ENCODE peak calls at places on chromosomes 11 and 22, in six cellular contexts. S is spleen, C is neuronal stem cell, A is body of pancreas, X is adrenal gland, I is sigmoid colon. K is an unnamed sample. For H3K4me1, the result is how much of the 10 kb centered on the place peaks cover.

GRCh38 chr11:1508491-1508891 is 21.9 kb upstream of the MOB2 start:
- DNase-seq in S (no peak), C (no peak), A (no peak), X (no peak), I (no peak), K (no peak)

GRCh38 chr22:32801436-32802290 is at the start of gene TIMP3:
- DNase-seq in S (peak), C (peak), A (peak), X (peak), I (peak), K (peak)

GRCh38 chr22:33274214-33274828 is 216.1 kb upstream of the SYN3 start:
- DNase-seq in S (peak), C (no peak), A (peak), X (peak), I (no peak), K (no peak)

GRCh38 chr11:119461250-119461963 is 38.4 kb upstream of the THY1 start:
- DNase-seq in S (no peak), C (no peak), A (no peak), X (no peak), I (no peak), K (no peak)

GRCh38 chr11:14541180-14541579 is 21.0 kb upstream of the PSMA1 start:
- DNase-seq in S (no peak), C (no peak), A (peak), X (peak), I (no peak), K (no peak)

GRCh38 chr11:76577199-76577920 is 93.2 kb downstream of the LRRC32 start:
- DNase-seq in S (no peak), C (no peak), A (no peak), X (peak), I (peak), K (no peak)

GRCh38 chr11:101996106-101996505 is 51.1 kb upstream of the CFAP300 start:
- DNase-seq in S (no peak), C (no peak), A (no peak), X (no peak), I (no peak), K (no peak)

GRCh38 chr11:101718406-101718805 is 134.6 kb upstream of the TRPC6 start:
- DNase-seq in S (no peak), C (no peak), A (no peak), X (no peak), I (no peak), K (no peak)

GRCh38 chr11:34064291-34064690 is 12.8 kb downstream of the CAPRIN1 start:
- DNase-seq in S (no peak), C (no peak), A (no peak), X (no peak), I (no peak), K (no peak)

GRCh38 chr11:34063061-34063795 is 11.7 kb downstream of the CAPRIN1 start:
- DNase-seq in S (no peak), C (no peak), A (no peak), X (no peak), I (no peak), K (no peak)

GRCh38 chr11:34068098-34068497 is 16.6 kb downstream of the CAPRIN1 start:
- DNase-seq in S (no peak), C (no peak), A (no peak), X (peak), I (no peak), K (no peak)

GRCh38 chr11:34065505-34066203 is 14.1 kb downstream of the CAPRIN1 start:
- DNase-seq in S (no peak), C (no peak), A (no peak), X (no peak), I (no peak), K (no peak)

DNA sequence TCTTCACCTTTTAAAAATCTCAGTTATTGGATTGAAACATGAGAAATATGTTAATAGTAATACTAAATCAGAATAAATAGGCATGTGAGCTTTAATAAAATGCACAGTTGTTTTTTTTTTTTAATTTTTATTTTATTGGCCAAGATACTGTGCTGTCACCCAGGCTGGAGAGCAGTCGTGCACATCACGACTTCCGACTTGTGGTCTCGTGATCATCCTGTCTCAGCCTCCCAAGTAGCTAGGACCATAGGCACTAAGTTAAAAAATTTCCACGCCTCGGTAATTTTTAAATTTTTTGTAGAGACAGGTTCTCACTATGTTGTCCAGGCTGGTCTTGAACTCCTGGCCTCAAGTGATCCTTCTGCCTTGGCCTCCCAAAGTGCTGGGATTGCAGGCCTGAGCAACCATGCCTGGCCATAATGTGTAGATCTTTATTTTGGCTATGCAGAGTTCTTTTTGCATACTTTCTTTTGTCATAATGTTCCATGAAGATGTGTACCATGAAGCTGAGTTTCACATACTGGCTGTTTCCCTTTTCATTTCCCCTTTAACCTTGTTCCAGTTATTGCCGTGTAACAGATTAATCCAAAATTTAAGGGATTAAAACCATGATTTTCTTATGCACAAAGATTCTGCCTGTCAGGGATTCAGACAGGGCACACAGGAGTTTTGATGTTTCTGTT is 16.0 kb downstream of the CAPRIN1 start:
- DNase-seq in S (no peak), C (no peak), A (no peak), X (no peak), I (no peak), K (no peak)
- H3K4me1 ChIP-seq in S (under half), C (under half), A (under half), X (under half), I (under half), K (under half)

DNA sequence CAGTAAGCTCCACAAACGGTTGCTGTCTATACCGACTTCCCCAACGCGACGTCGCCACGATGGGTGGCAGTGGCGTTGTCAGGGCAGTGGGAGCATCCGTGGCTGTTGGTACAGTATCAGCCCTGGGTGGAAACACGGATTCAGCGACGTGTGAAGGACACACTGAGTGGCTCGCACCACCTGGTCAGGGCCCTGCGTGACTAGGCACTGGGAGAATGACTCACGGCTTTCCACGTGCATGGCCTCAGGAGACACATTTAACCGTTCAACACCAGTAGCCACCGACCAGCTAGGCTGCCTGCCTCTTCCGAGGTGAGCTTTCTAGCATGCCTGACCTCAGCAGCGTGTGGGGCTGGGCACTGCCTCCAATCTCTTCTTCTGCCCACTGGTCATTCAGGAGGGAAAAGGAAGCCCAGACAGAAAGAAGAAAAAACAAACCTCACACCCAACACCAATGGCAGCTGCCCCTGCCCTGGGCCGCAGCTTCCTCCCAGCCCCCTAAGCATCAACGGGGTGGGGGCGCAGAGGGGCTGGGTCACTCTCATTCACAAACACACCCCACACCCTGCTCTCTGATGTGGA is 59.0 kb downstream of the MYH9 start:
- DNase-seq in S (peak), C (no peak), A (peak), X (peak), I (peak), K (peak)
- H3K4me3 ChIP-seq in S (no peak), C (no peak), A (no peak), X (no peak), I (peak), K (no peak)

GRCh38 chr11:60457576-60457975 is 1.9 kb downstream of the MS4A1 start:
- DNase-seq in S (no peak), C (no peak), A (no peak), X (no peak), I (no peak), K (no peak)
- H3K27ac ChIP-seq in S (peak), C (no peak), A (no peak), X (no peak), I (no peak), K (no peak)

GRCh38 chr11:2564008-2564530 is 119.3 kb downstream of the KCNQ1 start:
- DNase-seq in S (no peak), C (no peak), A (no peak), X (peak), I (peak), K (no peak)

GRCh38 chr11:2561283-2562180 is 116.7 kb downstream of the KCNQ1 start:
- DNase-seq in S (peak), C (no peak), A (no peak), X (peak), I (peak), K (no peak)

GRCh38 chr11:2563216-2564007 is 118.6 kb downstream of the KCNQ1 start:
- DNase-seq in S (peak), C (no peak), A (no peak), X (peak), I (no peak), K (no peak)

GRCh38 chr11:2562897-2563215 is 118.0 kb downstream of the KCNQ1 start:
- DNase-seq in S (no peak), C (no peak), A (no peak), X (no peak), I (no peak), K (no peak)

GRCh38 chr11:2562181-2562581 is 117.4 kb downstream of the KCNQ1 start:
- DNase-seq in S (peak), C (no peak), A (peak), X (peak), I (peak), K (no peak)
- H3K4me1 ChIP-seq in S (under half), C (under half), A (under half), X (half or more), I (under half), K (under half)

GRCh38 chr11:59218893-59219292 is 6.2 kb upstream of the MPEG1 start:
- DNase-seq in S (no peak), C (no peak), A (no peak), X (no peak), I (no peak), K (no peak)

GRCh38 chr11:59214141-59214893 is 1.6 kb upstream of the MPEG1 start:
- DNase-seq in S (no peak), C (no peak), A (no peak), X (no peak), I (no peak), K (no peak)

GRCh38 chr11:59219836-59220235 is 7.1 kb upstream of the MPEG1 start:
- DNase-seq in S (no peak), C (no peak), A (no peak), X (no peak), I (no peak), K (no peak)

GRCh38 chr11:59212744-59213573 is at the start of gene MPEG1:
- DNase-seq in S (peak), C (no peak), A (no peak), X (no peak), I (no peak), K (no peak)

DNA sequence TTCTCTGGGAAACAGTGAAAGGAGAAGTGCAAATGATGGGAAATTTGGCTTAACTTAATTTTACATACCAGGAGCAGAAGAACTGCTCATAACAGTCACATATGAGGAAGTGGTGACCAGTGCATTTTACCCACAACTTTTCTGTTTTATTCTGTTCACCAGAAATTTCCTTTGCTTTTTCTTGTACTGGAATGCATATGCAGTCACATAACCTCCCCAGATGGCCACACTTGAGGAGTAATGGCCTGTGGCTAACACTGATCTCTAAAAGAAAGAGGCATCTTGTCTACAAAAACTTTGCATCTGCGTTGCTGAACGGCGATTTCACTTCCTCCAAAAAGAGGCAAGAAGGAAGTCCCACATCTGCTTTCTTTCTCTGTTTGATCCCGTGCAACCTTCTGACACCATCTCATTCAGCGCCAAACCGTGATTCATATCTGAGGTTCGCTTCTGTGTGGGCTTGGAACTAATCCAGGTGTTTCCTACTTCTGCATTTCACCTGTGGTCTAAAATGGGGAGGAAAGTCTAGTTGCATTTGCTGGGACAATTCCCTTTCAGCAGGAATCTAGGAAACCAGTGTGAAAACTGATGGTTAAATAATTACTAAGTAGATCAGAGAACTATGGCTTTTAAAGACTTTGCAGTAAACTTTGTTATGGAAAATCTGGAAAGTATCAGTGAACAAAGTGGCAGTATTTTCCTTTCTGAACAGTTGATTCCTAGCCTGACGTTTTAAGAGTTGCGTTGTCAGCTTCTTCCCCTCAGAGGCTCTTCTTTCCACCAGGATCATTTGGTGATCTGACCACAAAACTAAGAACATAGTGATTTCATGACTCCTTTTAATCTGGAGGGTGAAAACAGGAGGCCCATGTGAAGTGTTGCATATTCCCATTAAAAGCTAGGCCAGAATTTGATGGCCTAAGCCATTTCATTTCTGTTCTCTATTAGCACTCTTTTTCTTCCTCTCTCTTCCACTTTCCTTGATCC is 4.2 kb upstream of the MPEG1 start:
- DNase-seq in S (peak), C (no peak), A (no peak), X (peak), I (peak), K (peak)
- H3K4me3 ChIP-seq in S (no peak), C (no peak), A (no peak), X (no peak), I (no peak), K (no peak)

GRCh38 chr11:95081010-95081409 is 8.6 kb upstream of the ENDOD1 start:
- DNase-seq in S (no peak), C (no peak), A (no peak), X (no peak), I (no peak), K (no peak)
- H3K27ac ChIP-seq in S (peak), C (no peak), A (no peak), X (no peak), I (no peak), K (no peak)

DNA sequence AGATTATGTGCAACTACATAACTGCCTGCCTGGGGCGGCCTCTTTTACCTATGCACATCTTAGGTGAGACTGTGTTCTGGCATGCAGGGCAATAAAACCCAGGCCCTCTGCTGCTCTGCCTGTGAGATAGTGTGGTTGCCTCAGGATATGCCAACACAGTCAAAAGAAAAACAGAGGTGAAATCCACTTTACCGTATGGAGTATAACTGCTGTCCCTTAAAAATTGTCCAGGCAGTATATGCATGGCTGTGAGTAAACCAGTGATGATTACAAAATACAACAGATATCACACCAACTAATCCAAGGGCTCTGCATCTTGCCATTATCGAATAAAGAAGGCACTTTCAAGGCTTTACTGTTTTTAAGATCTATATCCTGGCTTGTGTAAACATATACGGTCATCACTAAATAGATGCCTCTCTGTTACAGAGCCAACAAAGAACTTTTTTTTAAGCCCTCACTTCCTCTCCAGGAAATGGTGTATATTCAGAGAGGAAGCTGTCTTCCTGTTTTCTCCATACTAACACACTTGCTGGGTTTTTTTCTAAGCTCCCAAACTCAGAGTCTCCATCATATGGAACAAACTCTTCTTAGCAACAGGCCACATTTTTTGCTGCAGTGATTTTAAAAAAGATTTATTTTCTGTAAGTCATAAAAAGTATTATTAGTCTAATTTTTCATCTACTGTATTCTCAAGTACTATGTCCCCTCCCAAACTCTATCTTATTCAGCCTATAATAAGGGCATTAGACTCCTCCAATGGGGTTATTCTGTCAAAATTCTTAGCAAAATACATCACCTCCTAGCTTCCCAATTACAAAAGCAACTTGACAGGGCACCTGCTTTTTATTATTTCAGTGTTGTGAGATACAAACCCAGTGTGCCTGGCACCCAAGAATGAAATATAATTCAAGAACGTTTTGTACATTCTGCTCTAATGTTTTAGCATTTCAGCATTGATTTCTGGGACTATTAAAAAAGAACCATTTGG is 135.2 kb downstream of the MAML2 start:
- DNase-seq in S (no peak), C (no peak), A (no peak), X (no peak), I (no peak), K (no peak)
- H3K4me1 ChIP-seq in S (under half), C (under half), A (under half), X (under half), I (under half), K (under half)